ENCODE peak calls at places on chromosomes 1 and 21, in eight cellular contexts. U is CD4-positive, alpha-beta memory T cell; K is NT2/D1; L is heart right ventricle; V is fibroblast of the aortic adventitia; E is mammary epithelial cell; X is cardiac muscle cell; M is epithelial cell of esophagus. I is an unnamed sample.

GRCh38 chr1:198298653-198299052 is 141.9 kb downstream of the NEK7 start:
- DNase-seq in U (no peak), M (no peak), E (no peak), X (no peak), L (no peak), K (peak; percentile 16), V (no peak), I (no peak)

GRCh38 chr1:75423136-75423535 is 187.8 kb downstream of the SLC44A5 start:
- DNase-seq in V (no peak), X (no peak), M (no peak), K (no peak), E (no peak), L (no peak), U (no peak), I (no peak)

GRCh38 chr1:14733053-14733778 is 134.7 kb downstream of the KAZN start:
- DNase-seq in X (no peak), U (no peak), M (peak; percentile 99), V (peak; percentile 44), L (no peak), K (peak; percentile 35), E (peak; percentile 96), I (no peak)

GRCh38 chr1:84573481-84573966 is 716 bp downstream of the CTBS start:
- DNase-seq in M (peak; percentile 18), U (no peak), K (no peak), L (no peak), E (peak; percentile 13), V (peak; percentile 25), X (peak; percentile 18), I (no peak)

GRCh38 chr1:47725732-47726495 is 271.3 kb downstream of the TRABD2B start:
- DNase-seq in V (peak; percentile 78), U (peak; percentile 51), E (peak; percentile 58), L (peak; percentile 74), K (peak; percentile 90), M (peak; percentile 79), X (peak; percentile 81), I (no peak)

GRCh38 chr21:29501451-29501850 is 202.7 kb downstream of the BACH1 start:
- DNase-seq in U (no peak), K (no peak), E (no peak), V (peak; percentile 36), M (no peak), X (no peak), L (no peak), I (no peak)

GRCh38 chr21:42750737-42751530 is 97.5 kb downstream of the PDE9A start:
- DNase-seq in M (no peak), L (no peak), K (no peak), U (no peak), V (no peak), E (no peak), X (no peak), I (no peak)

GRCh38 chr1:92482404-92482664 is 4.4 kb downstream of the GFI1 start:
- DNase-seq in L (no peak), X (peak; percentile 44), V (no peak), E (no peak), M (no peak), K (no peak), U (no peak), I (no peak)

GRCh38 chr1:33277488-33278084 is 21.3 kb downstream of the ZNF362 start:
- DNase-seq in U (no peak), L (no peak), K (no peak), X (no peak), V (no peak), E (no peak), M (no peak), I (no peak)

GRCh38 chr1:2803086-2803930 is 1.8 kb upstream of the TTC34 start:
- DNase-seq in M (no peak), L (peak; percentile 4), E (no peak), K (no peak), V (no peak), U (no peak), X (no peak), I (no peak)

GRCh38 chr1:214330240-214330639 is 49.3 kb downstream of the SMYD2 start:
- DNase-seq in U (no peak), E (no peak), L (no peak), M (peak; percentile 90), V (no peak), X (no peak), K (no peak), I (no peak)

GRCh38 chr1:246705368-246705767 is 18.8 kb upstream of the SCCPDH start:
- DNase-seq in E (peak; percentile 91), U (no peak), X (peak; percentile 82), V (peak; percentile 95), K (no peak), M (peak; percentile 85), L (no peak), I (no peak)

GRCh38 chr1:58620259-58620658 is 43.2 kb upstream of the TACSTD2 start:
- DNase-seq in K (no peak), X (no peak), V (no peak), E (no peak), M (peak; percentile 93), U (no peak), L (no peak), I (no peak)

GRCh38 chr1:230825804-230826160 is 42.5 kb downstream of the C1orf198 start:
- DNase-seq in M (no peak), K (no peak), V (peak; percentile 74), L (no peak), E (no peak), U (no peak), X (no peak), I (no peak)

GRCh38 chr1:205344010-205344808 is 12.5 kb downstream of the KLHDC8A start:
- DNase-seq in E (no peak), U (peak; percentile 46), M (peak; percentile 33), V (no peak), K (no peak), X (no peak), L (no peak), I (no peak)

GRCh38 chr1:23394664-23395063 is 25.0 kb upstream of the ZNF436 start:
- DNase-seq in L (peak; percentile 76), M (no peak), X (peak; percentile 96), K (no peak), E (no peak), V (peak; percentile 92), U (no peak), I (no peak)

GRCh38 chr1:180920193-180920592 is 7.5 kb downstream of the KIAA1614 start:
- DNase-seq in M (no peak), E (no peak), L (no peak), V (no peak), U (no peak), K (no peak), X (no peak), I (no peak)

GRCh38 chr1:239383714-239384113 is 2.7 kb upstream of the CHRM3 start:
- DNase-seq in X (no peak), U (no peak), K (no peak), M (no peak), L (no peak), V (no peak), E (no peak), I (no peak)

GRCh38 chr1:11143907-11144306 is 44.2 kb upstream of the EXOSC10 start:
- DNase-seq in E (no peak), V (no peak), U (no peak), K (no peak), M (no peak), L (no peak), X (no peak), I (no peak)

GRCh38 chr1:154839691-154840090 is 30.4 kb downstream of the KCNN3 start:
- DNase-seq in X (no peak), K (no peak), V (no peak), M (no peak), E (no peak), U (no peak), L (no peak), I (no peak)

GRCh38 chr1:21511579-21512522 is 2.6 kb downstream of the ALPL start:
- DNase-seq in L (peak; percentile 49), U (no peak), E (peak; percentile 55), X (peak; percentile 98), M (peak; percentile 24), K (no peak), V (peak; percentile 97), I (no peak)

GRCh38 chr1:54310439-54311328 is 95.5 kb downstream of the SSBP3 start:
- DNase-seq in M (no peak), V (peak; percentile 24), K (peak; percentile 68), L (peak; percentile 57), U (no peak), E (peak; percentile 62), X (peak; percentile 66), I (no peak)

GRCh38 chr1:207069858-207070506 is 16.9 kb downstream of the PFKFB2 start:
- DNase-seq in E (no peak), X (no peak), V (no peak), L (peak; percentile 58), U (no peak), K (no peak), M (no peak), I (no peak)

GRCh38 chr1:114902343-114902742 is 47.7 kb downstream of the SYCP1 start:
- DNase-seq in K (no peak), U (no peak), V (no peak), L (no peak), M (no peak), X (peak; percentile 12), E (no peak), I (no peak)
- H3K4me3 ChIP-seq in K (peak overlapping the region; percentile 38), U (no peak overlapping the region), V (no peak overlapping the region), L (no peak overlapping the region), M (no peak overlapping the region), X (no peak overlapping the region), E (no peak overlapping the region), I (no peak overlapping the region)

GRCh38 chr1:116148967-116149366 is 37.8 kb downstream of the MAB21L3 start:
- DNase-seq in M (no peak), X (no peak), U (no peak), V (no peak), L (no peak), K (no peak), E (no peak), I (no peak)
- H3K4me3 ChIP-seq in M (no peak overlapping the region), X (no peak overlapping the region), U (no peak overlapping the region), V (no peak overlapping the region), L (no peak overlapping the region), K (no peak overlapping the region), E (no peak overlapping the region), I (no peak overlapping the region)

DNA sequence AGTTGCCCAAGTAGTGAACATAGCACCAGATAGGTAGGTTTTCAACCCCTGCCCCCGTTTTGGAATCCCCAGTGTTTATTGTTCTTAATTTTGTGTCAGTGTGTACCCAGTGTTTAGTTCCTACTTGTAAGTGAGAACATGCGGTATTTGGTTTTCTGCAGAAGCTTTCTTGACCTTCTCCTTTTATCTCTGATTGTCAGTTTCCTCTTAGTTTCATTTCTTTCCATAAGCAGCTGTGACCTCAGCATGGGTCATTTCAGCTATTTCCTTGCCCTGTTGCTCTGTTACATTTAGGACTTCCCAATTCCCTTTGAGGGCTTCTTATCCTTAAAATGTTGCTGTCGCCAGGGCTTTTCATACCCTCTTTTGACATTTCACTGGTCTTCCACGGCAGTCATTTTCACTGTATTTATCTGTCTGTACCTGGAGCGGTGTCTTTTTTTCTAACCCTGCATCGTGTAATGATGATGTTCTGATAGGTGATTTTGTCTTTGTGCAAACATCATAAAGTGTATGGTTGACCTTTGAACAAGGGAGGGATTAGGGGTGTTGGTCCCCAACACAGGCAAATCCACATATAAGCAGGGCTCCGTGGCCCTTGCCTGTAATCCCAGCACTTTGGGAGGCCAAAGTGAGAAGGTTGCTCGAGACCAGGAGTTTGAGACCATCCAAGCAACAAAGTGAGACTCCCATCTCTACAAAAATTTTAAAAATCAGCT is 15.0 kb downstream of the ITSN1 start:
- DNase-seq in L (no peak), U (no peak), M (no peak), X (peak; percentile 55), E (no peak), V (peak; percentile 22), K (no peak), I (no peak)
- H3K4me3 ChIP-seq in L (no peak overlapping the region), U (no peak overlapping the region), M (no peak overlapping the region), X (no peak overlapping the region), E (no peak overlapping the region), V (no peak overlapping the region), K (no peak overlapping the region), I (no peak overlapping the region)

GRCh38 chr1:41009466-41009865 is 12.1 kb downstream of the SLFNL1 start:
- DNase-seq in L (no peak), V (no peak), M (peak; percentile 79), E (peak; percentile 18), X (no peak), U (no peak), K (no peak), I (no peak)
- H3K4me3 ChIP-seq in L (no peak overlapping the region), V (no peak overlapping the region), M (no peak overlapping the region), E (no peak overlapping the region), X (no peak overlapping the region), U (no peak overlapping the region), K (no peak overlapping the region), I (no peak overlapping the region)